ENCODE peak calls at places on chromosomes 11 and 22, in six cellular contexts. One of them, this sample, is unnamed.

GRCh38 chr11:63683133-63683991 is 2.1 kb downstream of the RTN3 start:
- DNase-seq in HFFc6: peak; percentile 36
- DNase-seq in NCI-H446 treated with DMSO at 0.1 percent for 48 hours: no peak
- DNase-seq in epithelial cell of prostate: no peak
- DNase-seq in SK-N-SH: no peak
- DNase-seq in NCI-H345: no peak
- DNase-seq in this sample: no peak

GRCh38 chr11:29324328-29324727 is 692.5 kb downstream of the KCNA4 start:
- DNase-seq in HFFc6: no peak
- DNase-seq in NCI-H446 treated with DMSO at 0.1 percent for 48 hours: no peak
- DNase-seq in epithelial cell of prostate: no peak
- DNase-seq in SK-N-SH: no peak
- DNase-seq in NCI-H345: no peak
- DNase-seq in this sample: no peak

GRCh38 chr11:106939157-106939556 is 79.1 kb downstream of the GUCY1A2 start:
- DNase-seq in HFFc6: no peak
- DNase-seq in NCI-H446 treated with DMSO at 0.1 percent for 48 hours: no peak
- DNase-seq in epithelial cell of prostate: no peak
- DNase-seq in SK-N-SH: no peak
- DNase-seq in NCI-H345: no peak
- DNase-seq in this sample: no peak

GRCh38 chr22:31079095-31079642 is 1.9 kb upstream of the SMTN start:
- DNase-seq in HFFc6: no peak
- DNase-seq in NCI-H446 treated with DMSO at 0.1 percent for 48 hours: no peak
- DNase-seq in epithelial cell of prostate: no peak
- DNase-seq in SK-N-SH: peak; percentile 15
- DNase-seq in NCI-H345: peak; percentile 3
- DNase-seq in this sample: no peak

GRCh38 chr11:126229782-126230540 is 18.4 kb downstream of the FAM118B start:
- DNase-seq in HFFc6: no peak
- DNase-seq in NCI-H446 treated with DMSO at 0.1 percent for 48 hours: no peak
- DNase-seq in epithelial cell of prostate: no peak
- DNase-seq in SK-N-SH: peak; percentile 6
- DNase-seq in NCI-H345: no peak
- DNase-seq in this sample: no peak

GRCh38 chr11:2933376-2934056 is 4.3 kb upstream of the PHLDA2 start:
- DNase-seq in HFFc6: peak; percentile 86
- DNase-seq in NCI-H446 treated with DMSO at 0.1 percent for 48 hours: no peak
- DNase-seq in epithelial cell of prostate: peak; percentile 98
- DNase-seq in SK-N-SH: peak; percentile 44
- DNase-seq in NCI-H345: no peak
- DNase-seq in this sample: peak; percentile 93

GRCh38 chr11:123314972-123315371 is 115.1 kb upstream of the GRAMD1B start:
- DNase-seq in HFFc6: no peak
- DNase-seq in NCI-H446 treated with DMSO at 0.1 percent for 48 hours: no peak
- DNase-seq in epithelial cell of prostate: no peak
- DNase-seq in SK-N-SH: no peak
- DNase-seq in NCI-H345: no peak
- DNase-seq in this sample: no peak

GRCh38 chr22:47773635-47774034 is 1011.2 kb downstream of the TBC1D22A start:
- DNase-seq in HFFc6: no peak
- DNase-seq in NCI-H446 treated with DMSO at 0.1 percent for 48 hours: no peak
- DNase-seq in epithelial cell of prostate: no peak
- DNase-seq in SK-N-SH: no peak
- DNase-seq in NCI-H345: no peak
- DNase-seq in this sample: no peak

GRCh38 chr22:45548991-45549736 is 46.5 kb downstream of the FBLN1 start:
- DNase-seq in HFFc6: peak; percentile 95
- DNase-seq in NCI-H446 treated with DMSO at 0.1 percent for 48 hours: no peak
- DNase-seq in epithelial cell of prostate: no peak
- DNase-seq in SK-N-SH: no peak
- DNase-seq in NCI-H345: no peak
- DNase-seq in this sample: peak; percentile 74

GRCh38 chr11:126105748-126106080 is 43.0 kb upstream of the CDON start:
- DNase-seq in HFFc6: no peak
- DNase-seq in NCI-H446 treated with DMSO at 0.1 percent for 48 hours: no peak
- DNase-seq in epithelial cell of prostate: no peak
- DNase-seq in SK-N-SH: no peak
- DNase-seq in NCI-H345: no peak
- DNase-seq in this sample: no peak

GRCh38 chr11:118615282-118615979 is 8.0 kb downstream of the PHLDB1 start:
- DNase-seq in HFFc6: no peak
- DNase-seq in NCI-H446 treated with DMSO at 0.1 percent for 48 hours: no peak
- DNase-seq in epithelial cell of prostate: no peak
- DNase-seq in SK-N-SH: no peak
- DNase-seq in NCI-H345: no peak
- DNase-seq in this sample: peak; percentile 92

This sample was measured in NCI-H226.